ENCODE peak calls at places on chromosomes 7 and 10, in six cellular contexts. T, Q, G, F, Z and V are unnamed samples.

GRCh38 chr7:45269192-45269591 is 111.6 kb downstream of the RAMP3 start:
- DNase-seq in T (no peak), Q (no peak), G (no peak), F (no peak), Z (no peak), V (no peak)

GRCh38 chr7:39595102-39595620 is 28.2 kb upstream of the RALA start:
- DNase-seq in T (peak), Q (peak), G (no peak), F (no peak), Z (no peak), V (no peak)

GRCh38 chr10:11827414-11827813 is 4.3 kb downstream of the PROSER2 start:
- DNase-seq in T (no peak), Q (no peak), G (no peak), F (no peak), Z (no peak), V (no peak)

GRCh38 chr10:8138471-8138870 is 84.0 kb downstream of the GATA3 start:
- DNase-seq in T (no peak), Q (no peak), G (no peak), F (no peak), Z (no peak), V (no peak)

GRCh38 chr7:21370283-21370982 is 57.5 kb upstream of the SP4 start:
- DNase-seq in T (peak), Q (no peak), G (no peak), F (no peak), Z (no peak), V (no peak)

GRCh38 chr10:118738422-118738821 is 16.3 kb downstream of the CACUL1 start:
- DNase-seq in T (no peak), Q (no peak), G (no peak), F (no peak), Z (no peak), V (no peak)

GRCh38 chr7:43905954-43906326 is 456 bp downstream of the URGCP start:
- DNase-seq in T (peak), Q (peak), G (no peak), F (peak), Z (no peak), V (peak)

GRCh38 chr10:22823109-22823508 is 104.7 kb upstream of the ARMC3 start:
- DNase-seq in T (no peak), Q (peak), G (peak), F (no peak), Z (no peak), V (no peak)

GRCh38 chr7:23349484-23350157 is 50.5 kb downstream of the MALSU1 start:
- DNase-seq in T (no peak), Q (peak), G (peak), F (no peak), Z (no peak), V (no peak)

GRCh38 chr7:95781967-95782586 is 9.7 kb downstream of the DYNC1I1 start:
- DNase-seq in T (no peak), Q (no peak), G (no peak), F (no peak), Z (no peak), V (no peak)

GRCh38 chr10:116097239-116097751 is 175.7 kb downstream of the GFRA1 start:
- DNase-seq in T (no peak), Q (no peak), G (no peak), F (no peak), Z (no peak), V (no peak)

GRCh38 chr7:6430974-6431373 is 16.8 kb downstream of the DAGLB start:
- DNase-seq in T (no peak), Q (no peak), G (no peak), F (no peak), Z (no peak), V (no peak)

GRCh38 chr10:3897156-3897555 is 112.1 kb upstream of the KLF6 start:
- DNase-seq in T (no peak), Q (peak), G (no peak), F (no peak), Z (no peak), V (no peak)

GRCh38 chr7:83610649-83611304 is 38.2 kb downstream of the SEMA3E start:
- DNase-seq in T (no peak), Q (no peak), G (no peak), F (no peak), Z (no peak), V (no peak)

GRCh38 chr7:22230238-22230637 is 126.7 kb downstream of the RAPGEF5 start:
- DNase-seq in T (no peak), Q (no peak), G (no peak), F (no peak), Z (no peak), V (no peak)

GRCh38 chr7:18509491-18509890 is 13.9 kb downstream of the HDAC9 start:
- DNase-seq in T (no peak), Q (no peak), G (no peak), F (no peak), Z (no peak), V (no peak)

GRCh38 chr7:128783143-128783799 is 7.7 kb upstream of the OPN1SW start:
- DNase-seq in T (no peak), Q (peak), G (peak), F (peak), Z (no peak), V (no peak)

GRCh38 chr7:44969701-44970494 is 8.9 kb downstream of the MYO1G start:
- DNase-seq in T (no peak), Q (no peak), G (no peak), F (no peak), Z (no peak), V (no peak)

GRCh38 chr7:82714883-82715282 is 271.3 kb upstream of the CACNA2D1 start:
- DNase-seq in T (no peak), Q (no peak), G (no peak), F (no peak), Z (no peak), V (no peak)

GRCh38 chr7:71311576-71311975 is 179.6 kb downstream of the GALNT17 start:
- DNase-seq in T (no peak), Q (no peak), G (no peak), F (no peak), Z (no peak), V (no peak)

GRCh38 chr10:44506386-44506785 is 121.5 kb upstream of the CXCL12 start:
- DNase-seq in T (no peak), Q (no peak), G (no peak), F (no peak), Z (no peak), V (no peak)

GRCh38 chr10:73876157-73876556 is 1.8 kb upstream of the CAMK2G start:
- DNase-seq in T (no peak), Q (no peak), G (no peak), F (no peak), Z (no peak), V (no peak)

GRCh38 chr10:30151581-30152389 is 92.4 kb upstream of the JCAD start:
- DNase-seq in T (no peak), Q (peak), G (peak), F (no peak), Z (peak), V (no peak)

GRCh38 chr7:27961255-27961654 is 219.3 kb downstream of the JAZF1 start:
- DNase-seq in T (no peak), Q (peak), G (no peak), F (no peak), Z (no peak), V (no peak)

GRCh38 chr10:16612148-16612742 is 90.6 kb upstream of the C1QL3 start:
- DNase-seq in T (no peak), Q (peak), G (no peak), F (no peak), Z (no peak), V (no peak)

GRCh38 chr10:113099431-113100298 is 149.6 kb downstream of the TCF7L2 start:
- DNase-seq in T (peak), Q (peak), G (no peak), F (no peak), Z (no peak), V (no peak)

GRCh38 chr10:101833466-101833865 is 10.1 kb downstream of the KCNIP2 start:
- DNase-seq in T (no peak), Q (no peak), G (no peak), F (no peak), Z (no peak), V (no peak)

GRCh38 chr7:101884671-101885596 is 67.5 kb downstream of the CUX1 start:
- DNase-seq in T (no peak), Q (no peak), G (no peak), F (no peak), Z (no peak), V (no peak)

GRCh38 chr7:56115852-56116538 is at the start of gene NUPR2:
- DNase-seq in T (no peak), Q (no peak), G (no peak), F (no peak), Z (no peak), V (no peak)

GRCh38 chr10:103776878-103777591 is 78.3 kb downstream of the SH3PXD2A start:
- DNase-seq in T (no peak), Q (no peak), G (no peak), F (peak), Z (no peak), V (no peak)

GRCh38 chr10:114879541-114880158 is 58.1 kb downstream of the FHIP2A start:
- DNase-seq in T (peak), Q (peak), G (no peak), F (no peak), Z (no peak), V (peak)

GRCh38 chr7:132450188-132450587 is 126.1 kb downstream of the PLXNA4 start:
- DNase-seq in T (no peak), Q (no peak), G (no peak), F (no peak), Z (no peak), V (no peak)

GRCh38 chr10:8588135-8588534 is 533.6 kb downstream of the GATA3 start:
- DNase-seq in T (no peak), Q (no peak), G (no peak), F (no peak), Z (no peak), V (no peak)

GRCh38 chr10:132209978-132210530 is 23.3 kb downstream of the DPYSL4 start:
- DNase-seq in T (no peak), Q (no peak), G (no peak), F (no peak), Z (no peak), V (no peak)